ENCODE peak calls at places on chromosome 13, in four cellular contexts. Q is activated naive CD8-positive, alpha-beta T cell treated with anti-CD3 and anti-CD28 coated beads, Interleukin-2, amount 50 U/mL, for 24 hours; K is naive thymus-derived CD8-positive, alpha-beta T cell; G is NCI-H1417. N is an unnamed sample.

GRCh38 chr13:106680796-106681482 is 113.0 kb upstream of the ARGLU1 start:
- DNase-seq in K (no peak), Q (no peak), G (no peak), N (no peak)

GRCh38 chr13:114025432-114026127 is 51.7 kb upstream of the C13orf46 start:
- DNase-seq in Q (no peak), G (peak), K (no peak), N (no peak)

GRCh38 chr13:80363890-80364503 is 23.1 kb upstream of the SPRY2 start:
- DNase-seq in G (no peak), K (no peak), Q (no peak), N (no peak)

GRCh38 chr13:95553614-95554385 is 1.3 kb downstream of the CLDN10 start:
- DNase-seq in G (no peak), Q (no peak), K (no peak), N (no peak)

GRCh38 chr13:31733066-31733465 is 6.3 kb upstream of the RXFP2 start:
- DNase-seq in G (no peak), Q (no peak), K (no peak), N (no peak)

GRCh38 chr13:85386424-85386823 is 412.8 kb downstream of the SLITRK6 start:
- DNase-seq in K (no peak), G (no peak), Q (no peak), N (no peak)

GRCh38 chr13:74555291-74556001 is 421.2 kb upstream of the KLF12 start:
- DNase-seq in Q (no peak), K (no peak), G (no peak), N (no peak)

GRCh38 chr13:91174886-91175501 is 172.5 kb upstream of the MIR17HG start:
- DNase-seq in Q (no peak), K (no peak), G (no peak), N (no peak)

GRCh38 chr13:76972430-76972829 is 19.5 kb upstream of the CLN5 start:
- DNase-seq in G (no peak), K (no peak), Q (no peak), N (no peak)

GRCh38 chr13:110807546-110807945 is 94.0 kb downstream of the ING1 start:
- DNase-seq in K (no peak), G (no peak), Q (no peak), N (no peak)

GRCh38 chr13:22757530-22758120 is 423.2 kb upstream of the SGCG start:
- DNase-seq in Q (no peak), G (peak), K (no peak), N (no peak)

GRCh38 chr13:36211567-36211966 is 2.8 kb downstream of the SOHLH2 start:
- DNase-seq in Q (no peak), K (no peak), G (no peak), N (no peak)

GRCh38 chr13:36006347-36006746 is 124.8 kb downstream of the DCLK1 start:
- DNase-seq in Q (no peak), K (no peak), G (no peak), N (no peak)

GRCh38 chr13:23766199-23766771 is 122.9 kb downstream of the MIPEP start:
- DNase-seq in Q (no peak), G (no peak), K (no peak), N (no peak)

GRCh38 chr13:50969691-50970090 is 60.1 kb downstream of the RNASEH2B start:
- DNase-seq in K (no peak), Q (no peak), G (peak), N (no peak)

GRCh38 chr13:30576528-30576927 is 41.2 kb upstream of the USPL1 start:
- DNase-seq in G (no peak), Q (peak), K (peak), N (peak)

GRCh38 chr13:74305876-74306275 is 171.7 kb upstream of the KLF12 start:
- DNase-seq in Q (no peak), K (no peak), G (no peak), N (no peak)

GRCh38 chr13:23859904-23860303 is 29.3 kb downstream of the MIPEP start:
- DNase-seq in K (no peak), Q (no peak), G (no peak), N (no peak)

GRCh38 chr13:26585136-26585535 is 27.7 kb downstream of the WASF3 start:
- DNase-seq in G (no peak), K (no peak), Q (no peak), N (no peak)

GRCh38 chr13:51501592-51502205 is 48.9 kb upstream of the INTS6 start:
- DNase-seq in Q (no peak), G (no peak), K (no peak), N (no peak)

GRCh38 chr13:72457151-72457550 is 270.3 kb downstream of the MZT1 start:
- DNase-seq in K (no peak), Q (no peak), G (no peak), N (no peak)

GRCh38 chr13:23876265-23876664 is 12.9 kb downstream of the MIPEP start:
- DNase-seq in K (no peak), Q (no peak), G (no peak), N (no peak)

GRCh38 chr13:111177081-111177711 is 62.1 kb downstream of the ARHGEF7 start:
- DNase-seq in G (no peak), K (peak), Q (no peak), N (no peak)

GRCh38 chr13:35979378-35979911 is 151.7 kb downstream of the DCLK1 start:
- DNase-seq in G (no peak), K (no peak), Q (no peak), N (no peak)

GRCh38 chr13:67217914-67218313 is 12.2 kb downstream of the PCDH9 start:
- DNase-seq in Q (no peak), G (no peak), K (no peak), N (no peak)

GRCh38 chr13:41568143-41568989 is 111.0 kb downstream of the RGCC start:
- DNase-seq in K (no peak), Q (no peak), G (no peak), N (no peak)

GRCh38 chr13:29754486-29754806 is 96.0 kb downstream of the UBL3 start:
- DNase-seq in Q (peak), K (no peak), G (no peak), N (no peak)

GRCh38 chr13:51283361-51283760 is 56.1 kb upstream of the SERPINE3 start:
- DNase-seq in Q (no peak), G (no peak), K (no peak), N (no peak)

GRCh38 chr13:38417727-38418126 is 68.1 kb downstream of the UFM1 start:
- DNase-seq in Q (peak), G (peak), K (no peak), N (no peak)

GRCh38 chr13:101492251-101492910 is 39.9 kb downstream of the ITGBL1 start:
- DNase-seq in Q (no peak), G (no peak), K (no peak), N (no peak)

N was measured in HuH-7.5.